ENCODE peak calls at places on chromosome 18, in eight cellular contexts. H, F, J, V, W, Y, Z and D are unnamed samples.

GRCh38 chr18:34694611-34695165 is 15.4 kb upstream of the DTNA start:
- DNase-seq in H (no peak), F (peak; percentile 13), J (no peak), V (no peak), W (no peak), Y (no peak), Z (no peak), D (no peak)

GRCh38 chr18:39635966-39636365 is 2070.4 kb upstream of the CELF4 start:
- DNase-seq in H (no peak), F (no peak), J (no peak), V (no peak), W (no peak), Y (no peak), Z (no peak), D (no peak)

GRCh38 chr18:63158676-63159291 is 160.8 kb downstream of the BCL2 start:
- DNase-seq in H (no peak), F (no peak), J (no peak), V (no peak), W (no peak), Y (no peak), Z (no peak), D (no peak)

GRCh38 chr18:12518832-12519534 is 111.3 kb downstream of the PRELID3A start:
- DNase-seq in H (no peak), F (peak; percentile 13), J (no peak), V (no peak), W (no peak), Y (no peak), Z (no peak), D (no peak)

GRCh38 chr18:75364512-75364911 is 63.0 kb downstream of the SMIM21 start:
- DNase-seq in H (no peak), F (peak; percentile 4), J (no peak), V (no peak), W (no peak), Y (no peak), Z (no peak), D (peak; percentile 18)

GRCh38 chr18:49335677-49336076 is 124.8 kb downstream of the DYM start:
- DNase-seq in H (no peak), F (no peak), J (peak; percentile 3), V (no peak), W (no peak), Y (no peak), Z (no peak), D (peak; percentile 18)

GRCh38 chr18:10057401-10057800 is 143.6 kb downstream of the VAPA start:
- DNase-seq in H (no peak), F (no peak), J (no peak), V (no peak), W (no peak), Y (no peak), Z (no peak), D (peak; percentile 31)

GRCh38 chr18:24033644-24034412 is 19.3 kb downstream of the TTC39C start:
- DNase-seq in H (no peak), F (no peak), J (peak; percentile 65), V (no peak), W (no peak), Y (no peak), Z (no peak), D (no peak)

GRCh38 chr18:654601-655000 is 2.9 kb upstream of the TYMS start:
- DNase-seq in H (no peak), F (no peak), J (no peak), V (no peak), W (no peak), Y (no peak), Z (no peak), D (no peak)

GRCh38 chr18:66900837-66901236 is 296.9 kb upstream of the CDH19 start:
- DNase-seq in H (no peak), F (no peak), J (peak; percentile 66), V (no peak), W (no peak), Y (no peak), Z (no peak), D (no peak)

GRCh38 chr18:79631761-79632446 is 47.7 kb upstream of the CTDP1 start:
- DNase-seq in H (no peak), F (no peak), J (no peak), V (peak; percentile 72), W (peak; percentile 11), Y (no peak), Z (no peak), D (no peak)

GRCh38 chr18:79632765-79633164 is 46.8 kb upstream of the CTDP1 start:
- DNase-seq in H (no peak), F (no peak), J (no peak), V (peak; percentile 59), W (no peak), Y (no peak), Z (no peak), D (no peak)

GRCh38 chr18:79629606-79630005 is 50.0 kb upstream of the CTDP1 start:
- DNase-seq in H (no peak), F (no peak), J (no peak), V (peak; percentile 61), W (peak; percentile 15), Y (no peak), Z (no peak), D (no peak)

GRCh38 chr18:79630266-79631095 is 49.1 kb upstream of the CTDP1 start:
- DNase-seq in H (no peak), F (no peak), J (no peak), V (peak; percentile 71), W (peak; percentile 26), Y (no peak), Z (no peak), D (peak; percentile 64)

DNA sequence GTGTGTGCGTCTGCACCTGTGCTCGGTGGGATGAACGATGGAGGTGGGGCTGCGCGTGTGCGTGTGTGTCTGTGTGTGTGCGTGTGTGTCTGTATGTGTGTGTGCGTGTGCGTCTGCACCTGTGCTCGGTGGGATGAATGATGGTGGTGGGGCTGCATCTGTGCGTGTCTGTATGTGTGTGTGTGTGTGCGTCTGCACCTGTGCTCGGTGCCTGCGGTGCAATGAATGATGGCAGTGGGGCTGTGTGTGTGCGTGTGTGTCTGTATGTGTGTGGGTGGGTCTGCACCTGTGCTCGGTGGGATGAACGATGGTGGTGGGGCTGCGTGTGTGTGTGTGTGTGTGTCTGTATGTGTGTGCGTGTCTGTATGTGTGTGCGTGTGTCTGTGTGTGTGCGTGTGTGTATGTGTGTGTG is 48.5 kb upstream of the CTDP1 start:
- DNase-seq in H (no peak), F (no peak), J (no peak), V (no peak), W (no peak), Y (no peak), Z (no peak), D (no peak)
- H3K4me3 ChIP-seq in H (no peak overlapping the region), F (no peak overlapping the region), J (no peak overlapping the region), V (no peak overlapping the region), W (no peak overlapping the region), Y (no peak overlapping the region), Z (no peak overlapping the region), D (no peak overlapping the region)

GRCh38 chr18:26804474-26804873 is 61.0 kb downstream of the AQP4 start:
- DNase-seq in H (no peak), F (no peak), J (no peak), V (no peak), W (no peak), Y (no peak), Z (no peak), D (peak; percentile 15)
- TF ChIP-seq CTCF in H (no peak), F (no peak), J (peak; percentile 40), V (no peak), W (no peak), Y (peak; percentile 40), Z (peak; percentile 42), D (no peak)

DNA sequence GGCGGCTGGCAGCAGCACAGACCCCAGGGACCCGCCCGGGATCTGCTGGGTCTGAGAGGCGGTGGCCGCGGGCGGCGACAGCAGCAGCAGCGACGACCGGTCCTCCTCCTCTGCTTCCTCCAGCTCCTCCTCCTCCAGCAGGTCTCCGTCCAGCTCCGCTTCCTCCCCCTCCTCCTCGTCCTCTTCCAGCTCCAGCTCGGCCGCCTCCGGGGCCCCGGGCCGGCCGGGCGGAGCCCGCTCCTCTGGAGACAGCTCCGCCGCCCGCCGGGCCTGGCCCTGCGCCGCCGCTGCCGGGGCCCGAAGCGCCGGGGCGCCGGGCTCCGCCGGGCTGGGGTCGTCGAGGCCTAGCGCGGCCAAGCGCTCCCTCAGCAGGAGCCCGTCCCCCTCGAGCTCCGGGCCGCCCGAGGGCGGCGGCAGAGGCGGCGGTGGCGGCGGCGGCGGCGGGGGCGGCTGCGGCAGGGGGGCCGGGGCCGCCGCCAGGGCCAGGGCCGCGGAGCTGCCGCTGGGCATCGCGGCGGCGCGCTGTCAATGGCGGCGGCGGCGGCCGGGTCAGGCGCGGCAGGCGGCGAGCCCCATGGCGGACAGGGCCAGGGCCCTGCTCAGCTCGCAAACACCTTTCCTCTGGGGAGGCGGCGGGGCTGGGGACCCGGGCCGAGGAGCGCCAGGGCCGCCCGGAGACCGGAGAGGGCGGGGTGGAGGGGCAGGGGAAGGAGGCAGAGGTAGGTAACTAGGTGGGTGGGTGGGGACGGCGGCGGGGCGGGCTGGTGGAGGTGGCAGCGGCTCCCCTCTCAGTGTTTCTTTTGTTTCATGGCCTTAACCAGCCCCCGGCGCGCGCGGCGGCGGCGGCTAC is 445 bp downstream of the MEX3C start:
- DNase-seq in H (peak; percentile 64), F (peak; percentile 51), J (no peak), V (peak; percentile 94), W (peak; percentile 38), Y (peak; percentile 62), Z (peak; percentile 71), D (peak; percentile 76)
- TF ChIP-seq POLR2A in H (peak; percentile 46), F (peak; percentile 79), J (peak; percentile 51), V (no peak), W (peak; percentile 48), Y (peak; percentile 40), Z (peak; percentile 51), D (peak; percentile 17)

DNA sequence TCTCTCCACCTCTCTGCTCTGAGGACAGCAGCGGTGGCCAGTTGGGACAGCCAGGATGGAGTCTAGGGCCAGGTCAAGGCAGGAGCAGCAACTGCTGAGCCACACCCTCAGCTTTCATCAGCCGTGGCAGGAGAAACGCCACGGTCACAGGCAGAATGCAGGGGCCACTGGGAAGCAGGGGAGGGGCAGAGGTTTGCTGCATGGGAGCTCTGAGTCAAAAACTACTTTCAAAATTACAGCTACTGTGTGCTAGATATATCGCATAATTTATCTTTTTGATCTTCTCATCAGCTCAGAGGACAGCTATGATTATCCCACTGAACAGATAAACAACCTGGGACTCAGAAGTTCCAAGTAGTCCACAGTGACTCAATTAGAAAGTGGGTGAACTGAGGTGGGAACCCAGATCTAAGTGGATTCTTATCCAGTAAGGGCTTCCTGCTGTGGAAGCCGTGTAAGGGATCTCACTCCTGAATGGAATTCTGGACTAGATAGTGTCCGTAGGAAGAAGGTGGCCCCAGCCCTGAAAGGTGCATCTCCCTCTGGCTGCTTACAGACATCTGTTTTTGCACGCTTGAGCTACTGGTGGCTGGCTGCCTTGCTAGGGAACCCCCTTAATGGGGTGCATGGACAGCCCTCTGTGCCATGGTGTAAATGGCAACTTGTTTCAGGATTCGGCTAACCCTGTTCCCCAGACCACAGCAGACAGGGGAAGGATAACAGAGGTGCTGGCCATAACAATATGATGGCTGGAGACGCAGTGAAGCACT is 194.6 kb upstream of the SMAD2 start:
- DNase-seq in H (no peak), F (no peak), J (no peak), V (no peak), W (no peak), Y (no peak), Z (no peak), D (no peak)
- H3K4me3 ChIP-seq in H (no peak overlapping the region), F (no peak overlapping the region), J (no peak overlapping the region), V (no peak overlapping the region), W (no peak overlapping the region), Y (no peak overlapping the region), Z (no peak overlapping the region), D (no peak overlapping the region)

GRCh38 chr18:59272971-59273935 is at the start of gene RAX:
- DNase-seq in H (no peak), F (no peak), J (no peak), V (peak; percentile 72), W (no peak), Y (no peak), Z (no peak), D (no peak)
- TF ChIP-seq CTCF in H (no peak), F (peak; percentile 17), J (no peak), V (no peak), W (no peak), Y (no peak), Z (no peak), D (no peak)